ENCODE peak calls at places on chromosome 6, in four cellular contexts. Z, U, W and O are unnamed samples.

GRCh38 chr6:164151161-164151728 is 736.7 kb downstream of the QKI start:
- DNase-seq in U (no peak), Z (no peak), W (no peak), O (no peak)

GRCh38 chr6:121748376-121748775 is 312.9 kb downstream of the GJA1 start:
- DNase-seq in Z (no peak), U (peak), W (no peak), O (no peak)

GRCh38 chr6:68071740-68072139 is 563.3 kb upstream of the ADGRB3 start:
- DNase-seq in U (peak), Z (no peak), W (no peak), O (no peak)

GRCh38 chr6:100468966-100469859 is 4.5 kb upstream of the SIM1 start:
- DNase-seq in U (no peak), Z (peak), W (no peak), O (no peak)

GRCh38 chr6:127879685-127880084 is 21.2 kb downstream of the THEMIS start:
- DNase-seq in U (peak), Z (peak), W (no peak), O (no peak)

GRCh38 chr6:17584241-17584803 is 15.8 kb upstream of the FAM8A1 start:
- DNase-seq in U (peak), W (peak), Z (peak), O (peak)

GRCh38 chr6:35735452-35735851 is 1.4 kb upstream of the ARMC12 start:
- DNase-seq in U (no peak), Z (no peak), W (no peak), O (no peak)

GRCh38 chr6:54003316-54003715 is 107.9 kb upstream of the MLIP start:
- DNase-seq in U (no peak), W (no peak), Z (peak), O (no peak)

GRCh38 chr6:155254139-155254538 is 9.7 kb upstream of the CLDN20 start:
- DNase-seq in Z (no peak), U (no peak), W (no peak), O (no peak)

GRCh38 chr6:28941681-28942448 is 18.1 kb upstream of the TRIM27 start:
- DNase-seq in U (no peak), Z (peak), W (peak), O (peak)

GRCh38 chr6:149909701-149910470 is 12.0 kb upstream of the RAET1E start:
- DNase-seq in U (no peak), Z (no peak), W (no peak), O (no peak)

GRCh38 chr6:131231103-131231502 is 95.8 kb downstream of the AKAP7 start:
- DNase-seq in W (no peak), Z (no peak), U (no peak), O (no peak)

GRCh38 chr6:42424906-42425474 is 26.7 kb downstream of the TRERF1 start:
- DNase-seq in Z (no peak), W (no peak), U (no peak), O (no peak)

GRCh38 chr6:114008331-114008730 is 37.4 kb upstream of the HDAC2 start:
- DNase-seq in Z (no peak), W (no peak), U (no peak), O (no peak)

GRCh38 chr6:80477591-80478370 is 371.3 kb downstream of the BCKDHB start:
- DNase-seq in Z (no peak), U (peak), W (no peak), O (no peak)

GRCh38 chr6:135114355-135115145 is 59.9 kb upstream of the HBS1L start:
- DNase-seq in Z (no peak), U (no peak), W (no peak), O (no peak)

GRCh38 chr6:128600397-128600951 is 80.1 kb upstream of the PTPRK start:
- DNase-seq in W (no peak), Z (peak), U (peak), O (peak)

GRCh38 chr6:39095578-39095977 is 19.4 kb downstream of the SAYSD1 start:
- DNase-seq in Z (no peak), U (no peak), W (no peak), O (no peak)

GRCh38 chr6:147676468-147676867 is 168.0 kb downstream of the SAMD5 start:
- DNase-seq in U (no peak), Z (no peak), W (no peak), O (no peak)

GRCh38 chr6:44538131-44538835 is 150.8 kb downstream of the CDC5L start:
- DNase-seq in W (no peak), Z (no peak), U (no peak), O (no peak)

GRCh38 chr6:63410435-63411426 is 90.9 kb upstream of the LGSN start:
- DNase-seq in W (no peak), Z (no peak), U (no peak), O (no peak)

GRCh38 chr6:132537977-132538376 is at the start of gene TAAR9:
- DNase-seq in W (no peak), U (no peak), Z (no peak), O (no peak)

GRCh38 chr6:132537145-132537544 is 932 bp upstream of the TAAR9 start:
- DNase-seq in U (no peak), W (no peak), Z (no peak), O (no peak)
- H3K27ac ChIP-seq in U (no peak), W (no peak), Z (no peak), O (no peak)

GRCh38 chr6:27890351-27891299 is 21.6 kb downstream of the OR2B2 start:
- DNase-seq in W (peak), Z (peak), U (peak), O (peak)
- TF ChIP-seq CTCF in W (no peak), Z (no peak), U (no peak), O (no peak)

GRCh38 chr6:89347825-89348224 is 4.7 kb downstream of the UBE2J1 start:
- DNase-seq in Z (no peak), W (no peak), U (peak), O (no peak)

GRCh38 chr6:89352329-89353117 is at the start of gene UBE2J1:
- DNase-seq in W (peak), Z (peak), U (peak), O (peak)

GRCh38 chr6:89348372-89348771 is 4.2 kb downstream of the UBE2J1 start:
- DNase-seq in W (no peak), U (no peak), Z (peak), O (no peak)

GRCh38 chr6:89351632-89352328 is 742 bp downstream of the UBE2J1 start:
- DNase-seq in Z (peak), W (no peak), U (peak), O (peak)

DNA sequence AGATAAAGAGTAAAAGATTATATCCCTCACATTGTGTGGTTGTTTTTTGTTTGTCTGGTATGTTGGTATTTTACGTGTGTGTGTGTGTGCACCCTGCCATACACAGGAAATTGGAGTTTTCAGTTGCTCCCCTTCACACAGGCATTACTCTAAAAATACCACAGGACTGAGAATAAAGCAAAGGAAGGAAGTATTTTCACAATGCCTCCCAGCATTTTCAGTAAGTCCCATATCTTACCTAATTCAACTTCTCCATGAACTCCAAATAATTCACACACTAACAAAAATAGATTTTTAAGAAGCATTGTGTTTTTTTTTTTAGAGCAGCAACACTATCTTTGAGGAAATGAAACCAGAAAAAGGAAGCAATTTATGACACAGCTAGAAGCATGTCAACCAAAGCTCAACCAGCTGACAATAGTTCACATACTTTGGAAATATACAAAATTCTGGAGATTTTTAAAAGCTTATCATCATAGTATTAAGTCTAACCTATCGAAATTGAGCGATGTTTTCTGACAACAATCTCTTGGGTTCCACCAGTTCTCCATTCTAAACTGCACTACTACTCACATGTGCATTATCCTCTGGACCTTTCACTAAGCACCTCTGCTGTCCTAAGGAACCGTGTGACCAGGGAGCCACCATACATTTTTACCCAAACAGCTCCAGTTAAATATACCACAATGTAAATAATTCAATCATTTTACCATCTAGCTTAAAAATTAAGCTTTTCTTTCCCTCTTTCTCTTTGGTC is 2.1 kb downstream of the UBE2J1 start:
- DNase-seq in W (peak), U (no peak), Z (no peak), O (peak)
- H3K27ac ChIP-seq in W (no peak), U (no peak), Z (no peak), O (peak)

DNA sequence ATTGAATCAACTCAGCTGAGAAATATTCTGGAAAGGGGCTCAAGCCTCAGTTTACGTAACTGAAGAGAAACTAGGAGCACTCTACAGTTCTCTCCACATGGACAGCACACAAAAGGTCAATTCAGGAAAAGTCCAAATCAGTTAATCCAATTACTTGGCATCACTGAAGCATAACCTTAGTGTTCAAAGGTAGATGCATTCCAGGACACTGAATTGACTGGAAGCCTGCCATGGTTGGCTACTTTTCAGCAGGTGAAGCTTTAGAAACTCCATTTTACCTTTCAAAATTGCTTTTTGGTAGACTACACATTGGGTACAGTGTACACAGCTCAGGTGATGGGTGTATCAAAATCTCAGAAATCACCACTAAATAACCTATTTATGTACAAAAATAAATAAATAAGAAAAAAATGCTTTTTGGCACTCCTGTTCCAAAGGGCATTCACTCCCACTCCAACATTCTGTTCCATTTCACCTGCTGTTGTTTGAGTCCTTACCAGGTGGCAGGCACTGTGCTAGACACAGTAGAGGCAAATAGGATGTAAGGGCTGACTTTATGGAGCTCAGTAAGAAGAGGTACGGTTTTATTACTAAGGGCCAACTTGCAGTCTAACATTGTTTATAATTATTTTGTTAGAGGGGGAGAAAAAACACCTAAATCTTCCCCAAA is 153.4 kb downstream of the FAXC start:
- DNase-seq in W (no peak), U (no peak), Z (no peak), O (no peak)
- TF ChIP-seq CTCF in W (no peak), U (no peak), Z (no peak), O (no peak)